ENCODE peak calls at places on chromosomes 6 and 20, in five cellular contexts. Z is stimulated activated CD4-positive, alpha-beta T cell treated with anti-CD3 and anti-CD28 coated beads, Interleukin-2, amount 100 ng/mL, for 48 hours; W is effector CD4-positive, alpha-beta T cell; K is CD8-positive, alpha-beta T cell; E is uterus. O is an unnamed sample.

GRCh38 chr20:3935295-3935955 is 46.2 kb downstream of the PANK2 start:
- DNase-seq in Z (no peak), W (no peak), K (no peak), E (peak; percentile 62), O (no peak)

GRCh38 chr6:129646617-129647016 is 63.4 kb downstream of the ARHGAP18 start:
- DNase-seq in Z (no peak), E (no peak), W (no peak), K (no peak), O (no peak)

GRCh38 chr6:113782641-113783040 is 74.5 kb upstream of the MARCKS start:
- DNase-seq in W (no peak), K (no peak), Z (no peak), E (no peak), O (no peak)

GRCh38 chr20:20365593-20365992 is 2.3 kb upstream of the INSM1 start:
- DNase-seq in Z (no peak), W (no peak), K (no peak), E (no peak), O (no peak)

GRCh38 chr6:139944976-139945375 is 570.5 kb upstream of the CITED2 start:
- DNase-seq in E (no peak), Z (no peak), W (no peak), K (no peak), O (no peak)

GRCh38 chr6:11648889-11649288 is 111.3 kb downstream of the TMEM170B start:
- DNase-seq in K (no peak), Z (no peak), W (no peak), E (no peak), O (no peak)

GRCh38 chr20:41094656-41095055 is 42.7 kb upstream of the PLCG1 start:
- DNase-seq in E (no peak), K (no peak), Z (no peak), W (no peak), O (no peak)

GRCh38 chr6:28401172-28401571 is 1.6 kb upstream of the ZSCAN12 start:
- DNase-seq in W (no peak), K (no peak), Z (no peak), E (no peak), O (peak; percentile 22)

GRCh38 chr6:3789018-3789895 is 37.7 kb upstream of the PXDC1 start:
- DNase-seq in E (no peak), K (no peak), W (no peak), Z (no peak), O (no peak)

GRCh38 chr6:89260832-89261231 is 43.7 kb upstream of the GABRR1 start:
- DNase-seq in E (no peak), W (no peak), Z (no peak), K (no peak), O (no peak)

GRCh38 chr20:52801628-52802006 is 170.5 kb upstream of the TSHZ2 start:
- DNase-seq in K (no peak), E (no peak), Z (no peak), W (no peak), O (no peak)

GRCh38 chr6:14540276-14540675 is 422.7 kb downstream of the CD83 start:
- DNase-seq in Z (no peak), W (no peak), K (no peak), E (no peak), O (peak; percentile 4)

GRCh38 chr6:35341557-35341956 is 801 bp upstream of the PPARD start:
- DNase-seq in K (no peak), E (no peak), W (no peak), Z (no peak), O (no peak)

GRCh38 chr20:2108987-2109386 is 7.4 kb downstream of the STK35 start:
- DNase-seq in Z (no peak), W (no peak), E (peak; percentile 44), K (no peak), O (peak; percentile 55)

GRCh38 chr20:25071722-25072121 is 10.2 kb downstream of the VSX1 start:
- DNase-seq in Z (no peak), E (no peak), W (no peak), K (no peak), O (no peak)

GRCh38 chr6:148928811-148929210 is 182.0 kb downstream of the UST start:
- DNase-seq in Z (no peak), K (no peak), E (no peak), W (no peak), O (no peak)

GRCh38 chr6:152087096-152087495 is 279.6 kb downstream of the ESR1 start:
- DNase-seq in K (no peak), W (no peak), Z (no peak), E (no peak), O (no peak)

GRCh38 chr6:159098636-159099106 is 53.9 kb upstream of the TAGAP start:
- DNase-seq in K (peak; percentile 53), Z (peak; percentile 48), E (no peak), W (peak; percentile 68), O (no peak)

GRCh38 chr6:51350308-51350904 is 531.7 kb downstream of the TFAP2B start:
- DNase-seq in Z (no peak), W (no peak), E (no peak), K (no peak), O (peak; percentile 8)

GRCh38 chr20:50027611-50028105 is 44.9 kb downstream of the SNAI1 start:
- DNase-seq in W (no peak), K (no peak), E (peak; percentile 54), Z (no peak), O (peak; percentile 81)

GRCh38 chr20:13533946-13534345 is 104.8 kb downstream of the TASP1 start:
- DNase-seq in W (no peak), Z (no peak), E (no peak), K (no peak), O (no peak)

GRCh38 chr20:62241501-62241900 is 3.2 kb downstream of the OSBPL2 start:
- DNase-seq in Z (no peak), K (no peak), E (no peak), W (no peak), O (no peak)

GRCh38 chr6:73562557-73562956 is 41.7 kb upstream of the EEF1A1 start:
- DNase-seq in Z (no peak), E (no peak), W (no peak), K (no peak), O (no peak)

GRCh38 chr20:17202668-17203067 is 24.2 kb upstream of the PCSK2 start:
- DNase-seq in E (no peak), W (no peak), K (no peak), Z (no peak), O (no peak)

GRCh38 chr6:135796884-135797283 is 54.6 kb upstream of the PDE7B start:
- DNase-seq in K (no peak), W (no peak), Z (no peak), E (no peak), O (no peak)

GRCh38 chr6:148509789-148510581 is 167.3 kb downstream of the SASH1 start:
- DNase-seq in Z (no peak), E (peak; percentile 56), K (no peak), W (no peak), O (peak; percentile 89)

GRCh38 chr6:69796081-69796626 is 656 bp downstream of the LMBRD1 start:
- DNase-seq in E (no peak), K (no peak), Z (no peak), W (peak; percentile 50), O (peak; percentile 43)

GRCh38 chr6:24547243-24547642 is 52.5 kb downstream of the ALDH5A1 start:
- DNase-seq in K (peak; percentile 17), W (peak; percentile 8), E (no peak), Z (peak; percentile 23), O (no peak)

O was measured in brain microvascular endothelial cell.